ENCODE peak calls at places on chromosomes 5 and 9, in eight cellular contexts. One of them, this sample, is unnamed.

GRCh38 chr5:60356716-60357115 is 343.2 kb downstream of the DEPDC1B start:
- DNase-seq in astrocyte of the spinal cord: no peak
- DNase-seq in GM12865: no peak
- DNase-seq in K562: no peak
- DNase-seq in HL-60: no peak
- DNase-seq in mucosa of descending colon: no peak
- DNase-seq in left lung: no peak
- DNase-seq in tibial artery: no peak
- DNase-seq in this sample: no peak

GRCh38 chr5:179762781-179763176 is 30.2 kb downstream of the MAML1 start:
- DNase-seq in mucosa of descending colon: no peak
- DNase-seq in left lung: no peak
- DNase-seq in astrocyte of the spinal cord: peak
- DNase-seq in HL-60: peak
- DNase-seq in tibial artery: no peak
- DNase-seq in K562: no peak
- DNase-seq in GM12865: no peak
- DNase-seq in this sample: peak

GRCh38 chr9:108316066-108316465 is 539.7 kb downstream of the ACTL7B start:
- DNase-seq in K562: no peak
- DNase-seq in HL-60: no peak
- DNase-seq in GM12865: no peak
- DNase-seq in left lung: no peak
- DNase-seq in astrocyte of the spinal cord: no peak
- DNase-seq in mucosa of descending colon: no peak
- DNase-seq in tibial artery: no peak
- DNase-seq in this sample: no peak

GRCh38 chr5:112604741-112605390 is 132.8 kb upstream of the APC start:
- DNase-seq in tibial artery: no peak
- DNase-seq in HL-60: peak
- DNase-seq in astrocyte of the spinal cord: no peak
- DNase-seq in mucosa of descending colon: no peak
- DNase-seq in K562: peak
- DNase-seq in GM12865: peak
- DNase-seq in left lung: no peak
- DNase-seq in this sample: peak

GRCh38 chr9:109557481-109557880 is 59.4 kb upstream of the PTPN3 start:
- DNase-seq in tibial artery: no peak
- DNase-seq in astrocyte of the spinal cord: no peak
- DNase-seq in K562: no peak
- DNase-seq in GM12865: no peak
- DNase-seq in left lung: no peak
- DNase-seq in HL-60: no peak
- DNase-seq in mucosa of descending colon: no peak
- DNase-seq in this sample: no peak

GRCh38 chr5:82167372-82167771 is 110.8 kb downstream of the RPS23 start:
- DNase-seq in tibial artery: no peak
- DNase-seq in mucosa of descending colon: no peak
- DNase-seq in K562: no peak
- DNase-seq in left lung: no peak
- DNase-seq in HL-60: no peak
- DNase-seq in GM12865: no peak
- DNase-seq in astrocyte of the spinal cord: no peak
- DNase-seq in this sample: no peak

GRCh38 chr9:126009047-126009446 is 261.9 kb downstream of the PBX3 start:
- DNase-seq in mucosa of descending colon: no peak
- DNase-seq in K562: peak
- DNase-seq in astrocyte of the spinal cord: no peak
- DNase-seq in tibial artery: no peak
- DNase-seq in GM12865: no peak
- DNase-seq in left lung: no peak
- DNase-seq in HL-60: no peak
- DNase-seq in this sample: peak

GRCh38 chr5:73764996-73765395 is 139.0 kb downstream of the ARHGEF28 start:
- DNase-seq in mucosa of descending colon: no peak
- DNase-seq in tibial artery: no peak
- DNase-seq in astrocyte of the spinal cord: no peak
- DNase-seq in HL-60: no peak
- DNase-seq in K562: no peak
- DNase-seq in GM12865: no peak
- DNase-seq in left lung: no peak
- DNase-seq in this sample: no peak

GRCh38 chr9:35489313-35490154 is at the start of gene RUSC2:
- DNase-seq in HL-60: peak
- DNase-seq in tibial artery: peak
- DNase-seq in GM12865: peak
- DNase-seq in astrocyte of the spinal cord: peak
- DNase-seq in left lung: peak
- DNase-seq in mucosa of descending colon: peak
- DNase-seq in K562: peak
- DNase-seq in this sample: peak

GRCh38 chr9:38079410-38080105 is 10.5 kb upstream of the SHB start:
- DNase-seq in HL-60: no peak
- DNase-seq in mucosa of descending colon: no peak
- DNase-seq in GM12865: no peak
- DNase-seq in K562: no peak
- DNase-seq in left lung: no peak
- DNase-seq in astrocyte of the spinal cord: peak
- DNase-seq in tibial artery: no peak
- DNase-seq in this sample: no peak

GRCh38 chr9:125784286-125785049 is 37.3 kb downstream of the PBX3 start:
- DNase-seq in mucosa of descending colon: no peak
- DNase-seq in K562: no peak
- DNase-seq in HL-60: no peak
- DNase-seq in GM12865: no peak
- DNase-seq in astrocyte of the spinal cord: peak
- DNase-seq in tibial artery: no peak
- DNase-seq in left lung: no peak
- DNase-seq in this sample: peak

GRCh38 chr9:89497181-89497963 is 541 bp downstream of the SEMA4D start:
- DNase-seq in mucosa of descending colon: peak
- DNase-seq in astrocyte of the spinal cord: no peak
- DNase-seq in left lung: peak
- DNase-seq in GM12865: peak
- DNase-seq in HL-60: no peak
- DNase-seq in K562: peak
- DNase-seq in tibial artery: no peak
- DNase-seq in this sample: no peak

GRCh38 chr5:31280210-31280609 is 86.7 kb downstream of the CDH6 start:
- DNase-seq in mucosa of descending colon: no peak
- DNase-seq in K562: no peak
- DNase-seq in HL-60: no peak
- DNase-seq in GM12865: no peak
- DNase-seq in astrocyte of the spinal cord: peak
- DNase-seq in left lung: no peak
- DNase-seq in tibial artery: no peak
- DNase-seq in this sample: peak

GRCh38 chr5:88944751-88945507 is 61.9 kb upstream of the MEF2C start:
- DNase-seq in astrocyte of the spinal cord: peak
- DNase-seq in GM12865: no peak
- DNase-seq in mucosa of descending colon: no peak
- DNase-seq in HL-60: no peak
- DNase-seq in K562: no peak
- DNase-seq in left lung: no peak
- DNase-seq in tibial artery: no peak
- DNase-seq in this sample: peak

GRCh38 chr9:124132671-124133147 is 121.1 kb downstream of the LHX2 start:
- DNase-seq in GM12865: no peak
- DNase-seq in mucosa of descending colon: no peak
- DNase-seq in K562: no peak
- DNase-seq in tibial artery: no peak
- DNase-seq in astrocyte of the spinal cord: no peak
- DNase-seq in HL-60: no peak
- DNase-seq in left lung: no peak
- DNase-seq in this sample: peak

GRCh38 chr9:128149951-128150593 is 819 bp downstream of the LCN2 start:
- DNase-seq in left lung: peak
- DNase-seq in astrocyte of the spinal cord: no peak
- DNase-seq in tibial artery: no peak
- DNase-seq in mucosa of descending colon: peak
- DNase-seq in K562: peak
- DNase-seq in GM12865: no peak
- DNase-seq in HL-60: no peak
- DNase-seq in this sample: no peak

GRCh38 chr5:42366051-42366450 is 57.2 kb upstream of the GHR start:
- DNase-seq in tibial artery: no peak
- DNase-seq in K562: no peak
- DNase-seq in HL-60: no peak
- DNase-seq in astrocyte of the spinal cord: no peak
- DNase-seq in mucosa of descending colon: no peak
- DNase-seq in GM12865: peak
- DNase-seq in left lung: no peak
- DNase-seq in this sample: no peak

DNA sequence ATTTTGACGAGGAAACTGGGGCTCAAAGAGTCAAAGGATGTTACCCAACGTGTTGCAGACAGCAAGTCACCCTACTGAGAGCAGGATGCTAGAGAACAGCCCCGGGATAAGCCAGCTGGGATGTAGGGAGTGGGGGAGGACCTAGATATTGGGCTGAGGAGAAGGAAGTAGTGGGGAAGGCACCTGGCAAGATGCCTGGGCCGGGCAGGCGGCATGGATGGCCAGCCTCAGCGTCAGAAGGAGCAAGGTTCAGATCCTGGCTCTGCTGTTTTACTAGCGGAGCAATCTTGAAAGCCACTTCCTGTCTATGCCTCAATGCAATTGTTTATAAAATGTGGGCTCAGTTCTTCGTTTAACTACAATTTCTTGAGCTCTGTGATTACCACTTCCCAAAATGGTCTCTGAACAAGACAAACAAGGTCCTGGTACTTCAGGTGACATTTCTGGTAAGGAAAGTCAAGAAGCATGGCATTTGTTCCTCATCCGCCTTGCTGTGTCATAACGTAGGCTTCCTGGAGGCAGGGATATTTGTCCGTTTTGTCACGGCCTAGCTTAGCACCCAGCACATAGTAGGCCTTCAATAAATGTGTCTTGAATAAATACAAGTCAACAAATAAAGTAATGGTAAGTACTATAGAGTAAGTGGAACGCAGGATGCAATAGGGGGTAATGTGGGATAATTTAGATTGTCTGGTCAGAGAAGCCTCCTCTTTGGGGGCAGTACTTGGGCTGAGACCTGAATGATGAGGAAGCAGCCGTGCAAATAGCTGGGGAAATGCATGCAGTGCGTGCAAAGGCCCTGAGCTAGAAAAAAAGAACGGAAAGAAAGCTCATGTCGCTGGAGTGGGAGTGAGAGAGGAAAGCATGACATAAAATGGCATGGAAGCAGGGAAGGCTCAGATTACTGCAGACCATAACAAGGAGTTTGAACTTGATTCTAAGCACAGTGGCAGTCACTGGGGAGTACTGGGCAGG is 70.5 kb downstream of the SMIM23 start:
- DNase-seq in astrocyte of the spinal cord: no peak
- DNase-seq in K562: no peak
- DNase-seq in mucosa of descending colon: peak
- DNase-seq in left lung: no peak
- DNase-seq in tibial artery: no peak
- DNase-seq in GM12865: no peak
- DNase-seq in HL-60: peak
- DNase-seq in this sample: no peak
- H3K4me3 ChIP-seq in astrocyte of the spinal cord: no peak
- H3K4me3 ChIP-seq in K562: no peak
- H3K4me3 ChIP-seq in mucosa of descending colon: no peak
- H3K4me3 ChIP-seq in left lung: no peak
- H3K4me3 ChIP-seq in tibial artery: no peak
- H3K4me3 ChIP-seq in GM12865: no peak
- H3K4me3 ChIP-seq in HL-60: no peak
- H3K4me3 ChIP-seq in this sample: no peak

GRCh38 chr5:141419074-141419880 is 1.6 kb upstream of the PCDHGA11 start:
- DNase-seq in left lung: peak
- DNase-seq in HL-60: no peak
- DNase-seq in astrocyte of the spinal cord: no peak
- DNase-seq in K562: no peak
- DNase-seq in tibial artery: no peak
- DNase-seq in GM12865: no peak
- DNase-seq in mucosa of descending colon: no peak
- DNase-seq in this sample: no peak
- H3K4me3 ChIP-seq in left lung: no peak
- H3K4me3 ChIP-seq in HL-60: no peak
- H3K4me3 ChIP-seq in astrocyte of the spinal cord: no peak
- H3K4me3 ChIP-seq in K562: no peak
- H3K4me3 ChIP-seq in tibial artery: no peak
- H3K4me3 ChIP-seq in GM12865: no peak
- H3K4me3 ChIP-seq in mucosa of descending colon: no peak
- H3K4me3 ChIP-seq in this sample: no peak

DNA sequence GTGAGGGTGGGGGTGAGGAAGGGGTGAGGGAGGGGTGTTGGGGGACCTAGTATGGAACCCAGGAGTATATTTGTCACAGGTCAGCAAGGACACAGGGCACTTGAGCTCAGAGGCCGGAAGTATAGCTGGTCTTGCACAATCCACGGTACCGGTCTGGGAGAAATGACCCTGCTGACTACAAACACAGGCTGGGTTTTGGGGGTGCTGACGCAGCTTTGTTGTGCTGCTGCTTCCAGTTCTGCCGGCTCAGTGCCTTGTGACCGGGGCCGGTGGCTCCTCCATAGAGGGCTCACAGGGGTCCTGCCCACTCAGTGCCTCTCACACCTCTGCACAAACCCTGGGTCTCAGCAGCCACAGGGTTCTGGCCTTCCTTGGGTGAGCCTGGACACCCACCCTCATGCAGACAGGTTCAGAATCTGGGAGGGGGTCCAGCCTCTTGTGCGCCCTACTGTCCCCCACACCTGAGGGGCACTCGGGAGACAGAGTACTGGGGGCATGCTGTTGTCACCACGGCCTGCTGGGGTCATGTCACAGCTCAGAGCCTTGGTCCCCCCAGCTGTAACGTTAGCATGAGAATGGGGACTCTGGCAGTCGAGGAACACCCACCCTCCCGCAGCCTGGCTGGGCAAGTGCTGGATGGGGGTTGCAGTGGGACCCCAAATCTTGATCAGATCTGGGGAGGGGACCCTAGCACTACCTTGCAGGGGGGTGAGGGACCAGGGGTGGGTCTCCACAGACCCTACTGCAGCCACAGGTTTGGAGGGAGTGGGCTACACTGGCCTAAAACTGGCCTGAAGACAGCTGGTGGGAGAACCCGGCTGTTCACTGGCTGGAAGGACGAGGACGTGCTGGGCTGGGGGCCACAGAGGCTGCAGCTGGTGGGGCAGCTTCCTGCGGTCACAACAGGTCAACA is 17.7 kb downstream of the NINJ1 start:
- DNase-seq in tibial artery: peak
- DNase-seq in HL-60: peak
- DNase-seq in left lung: peak
- DNase-seq in mucosa of descending colon: peak
- DNase-seq in astrocyte of the spinal cord: no peak
- DNase-seq in GM12865: no peak
- DNase-seq in K562: no peak
- DNase-seq in this sample: peak
- H3K4me3 ChIP-seq in tibial artery: no peak
- H3K4me3 ChIP-seq in HL-60: no peak
- H3K4me3 ChIP-seq in left lung: no peak
- H3K4me3 ChIP-seq in mucosa of descending colon: no peak
- H3K4me3 ChIP-seq in astrocyte of the spinal cord: no peak
- H3K4me3 ChIP-seq in GM12865: no peak
- H3K4me3 ChIP-seq in K562: no peak
- H3K4me3 ChIP-seq in this sample: no peak

DNA sequence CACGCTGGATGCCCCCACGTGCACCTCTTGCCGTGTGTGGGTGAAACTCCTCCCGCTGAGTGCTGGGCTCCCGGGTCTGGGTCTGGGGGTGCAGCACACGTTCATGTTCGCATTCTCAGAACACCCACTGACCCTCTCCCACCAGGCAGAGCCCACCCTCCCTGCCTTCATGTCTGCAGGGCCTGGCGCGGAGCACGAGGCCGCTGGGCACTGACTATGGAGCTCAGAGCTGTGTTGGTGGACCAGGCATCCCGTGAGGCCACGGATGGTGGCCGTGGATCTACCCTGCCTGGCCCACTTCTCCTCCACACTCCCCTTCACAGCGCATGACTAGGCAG is 8.8 kb downstream of the LCN12 start:
- DNase-seq in left lung: no peak
- DNase-seq in tibial artery: no peak
- DNase-seq in GM12865: no peak
- DNase-seq in astrocyte of the spinal cord: no peak
- DNase-seq in mucosa of descending colon: no peak
- DNase-seq in K562: no peak
- DNase-seq in HL-60: no peak
- DNase-seq in this sample: no peak
- H3K4me3 ChIP-seq in left lung: no peak
- H3K4me3 ChIP-seq in tibial artery: no peak
- H3K4me3 ChIP-seq in GM12865: no peak
- H3K4me3 ChIP-seq in astrocyte of the spinal cord: no peak
- H3K4me3 ChIP-seq in mucosa of descending colon: no peak
- H3K4me3 ChIP-seq in K562: no peak
- H3K4me3 ChIP-seq in HL-60: no peak
- H3K4me3 ChIP-seq in this sample: no peak

This sample was measured in choroid plexus epithelial cell.